ENCODE peak calls at places on chromosome 16, in seven cellular contexts. J is left lung; Z is ovary; X is GM23248; A is psoas muscle; K is CD8-positive, alpha-beta T cell; N is upper lobe of right lung. Y is an unnamed sample.

GRCh38 chr16:81709369-81709900 is 69.7 kb upstream of the PLCG2 start:
- DNase-seq in X (no peak), K (no peak), Z (no peak), A (no peak), N (peak; percentile 54), J (no peak), Y (no peak)

GRCh38 chr16:47018223-47018891 is 44.9 kb upstream of the DNAJA2 start:
- DNase-seq in K (no peak), X (peak; percentile 45), A (no peak), Z (no peak), N (no peak), J (no peak), Y (peak; percentile 13)

GRCh38 chr16:11603331-11603750 is 16.6 kb upstream of the LITAF start:
- DNase-seq in J (no peak), X (no peak), Z (peak; percentile 63), A (peak; percentile 46), N (peak; percentile 55), K (no peak), Y (no peak)

GRCh38 chr16:65343556-65343955 is 221.7 kb upstream of the CDH11 start:
- DNase-seq in J (no peak), A (no peak), K (no peak), X (no peak), Z (no peak), N (no peak), Y (peak; percentile 13)

GRCh38 chr16:76897816-76898215 is 293.2 kb upstream of the MON1B start:
- DNase-seq in X (no peak), J (no peak), Z (no peak), K (no peak), N (no peak), A (no peak), Y (no peak)

GRCh38 chr16:84259691-84260090 is 19.9 kb upstream of the KCNG4 start:
- DNase-seq in Z (no peak), X (no peak), J (no peak), A (no peak), K (no peak), N (no peak), Y (no peak)

GRCh38 chr16:81505011-81505660 is 60.5 kb downstream of the CMIP start:
- DNase-seq in K (no peak), J (no peak), A (no peak), X (no peak), Z (no peak), N (no peak), Y (no peak)

GRCh38 chr16:54286330-54287017 is at the start of gene IRX3:
- DNase-seq in J (peak; percentile 89), X (peak; percentile 97), K (no peak), N (peak; percentile 94), Z (peak; percentile 29), A (peak; percentile 93), Y (peak; percentile 43)

GRCh38 chr16:56032072-56032471 is 156.9 kb upstream of the CES5A start:
- DNase-seq in J (no peak), X (no peak), Z (no peak), N (no peak), A (no peak), K (no peak), Y (no peak)

GRCh38 chr16:70429888-70430666 is 8.8 kb downstream of the ST3GAL2 start:
- DNase-seq in K (no peak), Z (no peak), X (no peak), N (no peak), J (no peak), A (no peak), Y (no peak)

GRCh38 chr16:71360378-71360777 is 1.9 kb downstream of the CALB2 start:
- DNase-seq in A (no peak), J (no peak), N (no peak), X (peak; percentile 95), K (no peak), Z (no peak), Y (peak; percentile 82)

GRCh38 chr16:56932588-56933265 is 785 bp downstream of the HERPUD1 start:
- DNase-seq in N (peak; percentile 93), K (peak; percentile 70), Z (peak; percentile 78), J (peak; percentile 91), A (peak; percentile 89), X (peak; percentile 83), Y (peak; percentile 79)

GRCh38 chr16:73015612-73016487 is 32.1 kb downstream of the ZFHX3 start:
- DNase-seq in A (no peak), N (peak; percentile 88), J (peak; percentile 73), Z (no peak), K (no peak), X (no peak), Y (no peak)

GRCh38 chr16:14531613-14532012 is 98.4 kb downstream of the PARN start:
- DNase-seq in K (no peak), A (no peak), N (no peak), J (no peak), Z (no peak), X (no peak), Y (no peak)

GRCh38 chr16:57859331-57859730 is 57.0 kb upstream of the KIFC3 start:
- DNase-seq in N (no peak), J (no peak), A (no peak), X (peak; percentile 22), Z (no peak), K (no peak), Y (peak; percentile 18)

GRCh38 chr16:67431077-67431804 is at the start of gene HSD11B2:
- DNase-seq in Z (peak; percentile 58), K (no peak), X (peak; percentile 85), A (peak; percentile 82), N (peak; percentile 83), J (peak; percentile 57), Y (peak; percentile 38)

GRCh38 chr16:78988361-78988992 is 612.1 kb downstream of the MAF start:
- DNase-seq in J (no peak), K (no peak), A (no peak), N (no peak), Z (no peak), X (no peak), Y (no peak)

GRCh38 chr16:82260212-82260795 is 90.3 kb upstream of the MPHOSPH6 start:
- DNase-seq in K (no peak), J (no peak), A (no peak), Z (no peak), X (no peak), N (no peak), Y (no peak)

GRCh38 chr16:84303023-84303422 is 8.3 kb downstream of the WFDC1 start:
- DNase-seq in A (no peak), Z (no peak), N (no peak), J (no peak), K (no peak), X (no peak), Y (peak; percentile 40)

GRCh38 chr16:75909746-75910145 is 183.5 kb upstream of the CPHXL start:
- DNase-seq in N (no peak), J (no peak), K (no peak), X (no peak), Z (no peak), A (no peak), Y (no peak)

GRCh38 chr16:84156342-84156784 is 11.3 kb downstream of the DNAAF1 start:
- DNase-seq in Z (no peak), A (no peak), K (no peak), X (peak; percentile 42), J (no peak), N (peak; percentile 11), Y (peak; percentile 54)

GRCh38 chr16:85330694-85331188 is 218.5 kb upstream of the CIBAR2 start:
- DNase-seq in J (no peak), Z (no peak), K (no peak), A (peak; percentile 45), X (peak; percentile 95), N (no peak), Y (peak; percentile 85)
- H3K4me1 ChIP-seq in J (peaks cover 29% of the 10 kb centered on the region), Z (peaks cover 19% of the 10 kb centered on the region), K (peaks cover 22% of the 10 kb centered on the region), A (peaks cover 27% of the 10 kb centered on the region), X (peaks cover 11% of the 10 kb centered on the region), N (peaks cover 15% of the 10 kb centered on the region), Y (no peaks in the 10 kb centered on the region)

GRCh38 chr16:1079341-1079740 is 6.8 kb downstream of the SSTR5 start:
- DNase-seq in Z (no peak), K (no peak), A (no peak), N (no peak), J (no peak), X (no peak), Y (no peak)

GRCh38 chr16:1075546-1075945 is 3.0 kb downstream of the SSTR5 start:
- DNase-seq in X (no peak), K (no peak), J (no peak), A (no peak), Z (no peak), N (no peak), Y (no peak)

GRCh38 chr16:1078579-1079021 is 6.1 kb downstream of the SSTR5 start:
- DNase-seq in J (no peak), K (no peak), N (peak; percentile 76), A (no peak), Z (peak; percentile 37), X (peak; percentile 45), Y (peak; percentile 68)

GRCh38 chr16:1077877-1078578 is 5.5 kb downstream of the SSTR5 start:
- DNase-seq in Z (no peak), K (no peak), X (no peak), J (no peak), A (no peak), N (no peak), Y (no peak)

DNA sequence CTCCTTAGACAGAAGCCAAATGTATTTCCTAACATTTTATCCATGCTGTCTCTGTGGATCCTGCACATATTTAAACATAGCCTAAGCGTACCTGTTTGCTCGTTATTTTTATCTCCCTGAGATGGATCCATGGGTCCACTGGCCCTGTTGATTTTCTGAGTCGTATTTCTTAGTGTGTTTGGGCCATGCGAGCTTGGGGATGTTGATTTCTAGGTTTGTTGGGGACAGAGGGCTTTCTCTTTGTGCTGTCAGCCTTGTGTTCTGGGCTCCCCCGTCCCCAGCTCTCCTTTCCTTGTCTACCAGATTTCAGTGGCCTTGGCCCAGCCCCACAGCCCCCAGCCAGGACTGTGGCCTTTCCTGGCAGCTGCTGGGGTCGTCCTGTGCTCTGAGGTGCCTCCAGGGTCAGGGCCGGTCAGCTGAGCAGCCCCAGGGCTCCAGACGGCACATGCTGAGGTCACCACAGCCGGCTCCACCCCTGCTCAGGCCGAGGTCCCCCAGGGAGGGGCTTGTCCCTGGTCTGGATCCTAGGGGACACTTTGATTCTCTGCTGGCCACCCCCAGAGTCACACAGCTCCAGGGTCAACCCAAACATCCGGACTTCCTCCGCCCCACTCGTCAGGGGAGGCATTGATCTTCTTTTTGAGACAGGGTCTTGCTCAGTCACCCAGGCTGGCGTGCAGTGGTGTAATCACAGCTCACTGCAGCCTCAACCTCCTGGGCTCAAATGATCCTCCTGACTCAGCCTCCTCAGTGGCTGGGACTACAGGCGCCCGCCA is 4.4 kb downstream of the SSTR5 start:
- DNase-seq in Z (no peak), A (no peak), J (no peak), N (no peak), X (no peak), K (no peak), Y (no peak)
- H3K27me3 ChIP-seq in Z (no peaks in the 10 kb centered on the region), A (peaks cover 91% of the 10 kb centered on the region), J (peaks cover 14% of the 10 kb centered on the region), N (peaks cover 50% of the 10 kb centered on the region), X (peaks cover 8% of the 10 kb centered on the region), K (no peaks in the 10 kb centered on the region), Y (no peaks in the 10 kb centered on the region)

GRCh38 chr16:50756466-50756865 is 14.6 kb downstream of the CYLD start:
- DNase-seq in K (no peak), N (no peak), A (no peak), J (no peak), X (peak; percentile 8), Z (no peak), Y (no peak)
- H3K4me1 ChIP-seq in K (peaks cover 59% of the 10 kb centered on the region), N (peaks cover 7% of the 10 kb centered on the region), A (peaks cover 5% of the 10 kb centered on the region), J (peaks cover 17% of the 10 kb centered on the region), X (no peaks in the 10 kb centered on the region), Z (peaks cover under 1% of the 10 kb centered on the region), Y (no peaks in the 10 kb centered on the region)

DNA sequence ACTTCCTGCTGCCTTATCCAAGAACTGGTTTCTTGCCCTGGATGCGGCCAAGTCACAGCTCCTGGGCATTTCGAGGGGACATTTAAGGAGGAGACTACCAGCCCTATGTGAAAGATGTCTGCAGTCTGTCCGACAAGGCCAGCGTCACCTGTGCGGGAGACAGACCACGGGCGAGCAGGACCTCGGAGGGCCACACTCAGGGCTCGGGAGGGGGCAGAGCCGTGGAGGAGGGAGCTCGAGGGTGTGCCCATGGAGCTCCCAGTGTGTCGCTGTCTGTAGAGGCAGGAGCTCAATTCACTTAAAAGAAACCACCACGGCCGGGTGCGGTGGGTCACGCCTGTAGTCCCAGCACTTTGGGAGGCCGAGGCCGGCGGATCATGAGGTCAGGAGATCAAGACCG is 33.3 kb downstream of the CBFA2T3 start:
- DNase-seq in J (no peak), A (no peak), Z (no peak), K (no peak), N (no peak), X (no peak), Y (no peak)
- H3K27me3 ChIP-seq in J (peaks cover 24% of the 10 kb centered on the region), A (peaks cover 37% of the 10 kb centered on the region), Z (peaks cover 10% of the 10 kb centered on the region), K (peaks cover 28% of the 10 kb centered on the region), N (peaks cover 14% of the 10 kb centered on the region), X (peaks cover 64% of the 10 kb centered on the region), Y (peaks cover 32% of the 10 kb centered on the region)